ENCODE peak calls at places on chromosomes 12 and 14, in ten cellular contexts. S is pancreas, F is cardiac muscle cell, T is IMR-90, I is PC-3, O is K562, E is hepatocyte, Y is astrocyte, C is body of pancreas, H is BE2C. U is an unnamed sample. For H3K4me1 and H3K9me3, the result is how much of the 10 kb centered on the place peaks cover.

GRCh38 chr12:93776581-93777018 is 99.4 kb downstream of the CRADD start:
- DNase-seq in O (no peak), S (no peak), F (no peak), Y (peak), I (no peak), C (no peak), H (no peak), T (peak), E (no peak), U (no peak)

GRCh38 chr12:126792411-126792810 is 1474.6 kb upstream of the TMEM132C start:
- DNase-seq in E (no peak), C (no peak), T (no peak), H (no peak), I (no peak), S (no peak), O (no peak), Y (no peak), F (no peak), U (no peak)

GRCh38 chr12:47545938-47546609 is 159.8 kb downstream of the RPAP3 start:
- DNase-seq in H (no peak), F (no peak), Y (no peak), T (no peak), C (no peak), E (no peak), S (no peak), O (no peak), I (no peak), U (no peak)

GRCh38 chr14:95564060-95564459 is 29.2 kb downstream of the GLRX5 start:
- DNase-seq in F (no peak), I (no peak), S (peak), T (peak), H (no peak), E (no peak), O (no peak), Y (peak), C (peak), U (no peak)

GRCh38 chr14:75216427-75217006 is 40.1 kb upstream of the TMED10 start:
- DNase-seq in O (no peak), H (no peak), Y (no peak), I (no peak), C (no peak), T (no peak), S (no peak), F (no peak), E (no peak), U (no peak)

GRCh38 chr12:19829100-19829853 is 390.0 kb downstream of the AEBP2 start:
- DNase-seq in F (no peak), H (no peak), S (no peak), Y (no peak), E (no peak), C (no peak), T (peak), O (no peak), I (no peak), U (no peak)

GRCh38 chr14:24443053-24443683 is 592 bp upstream of the SDR39U1 start:
- DNase-seq in T (no peak), O (no peak), H (no peak), Y (no peak), F (no peak), E (no peak), I (no peak), C (no peak), S (no peak), U (no peak)

GRCh38 chr14:58865520-58866281 is 227.9 kb downstream of the DACT1 start:
- DNase-seq in C (no peak), T (peak), E (no peak), Y (peak), I (no peak), F (no peak), H (no peak), S (no peak), O (no peak), U (no peak)

GRCh38 chr12:91332305-91332704 is 149.7 kb upstream of the DCN start:
- DNase-seq in H (no peak), E (no peak), I (peak), Y (no peak), S (no peak), O (no peak), T (peak), C (no peak), F (no peak), U (no peak)

GRCh38 chr12:52155048-52155868 is 36.6 kb downstream of the KRT80 start:
- DNase-seq in C (no peak), T (no peak), F (no peak), I (peak), E (peak), O (no peak), S (no peak), Y (no peak), H (no peak), U (no peak)

GRCh38 chr14:63677891-63678379 is 36.3 kb upstream of the WDR89 start:
- DNase-seq in S (no peak), E (peak), C (no peak), O (no peak), I (peak), T (peak), H (no peak), F (no peak), Y (peak), U (no peak)

GRCh38 chr12:101653503-101653902 is 43.9 kb upstream of the CHPT1 start:
- DNase-seq in E (no peak), Y (no peak), F (no peak), I (no peak), T (no peak), C (no peak), H (no peak), O (no peak), S (no peak), U (no peak)

GRCh38 chr12:113519464-113520191 is 48.0 kb upstream of the LHX5 start:
- DNase-seq in T (no peak), Y (no peak), E (no peak), F (no peak), I (no peak), C (no peak), S (no peak), H (no peak), O (no peak), U (no peak)

GRCh38 chr12:25501565-25501964 is 51.5 kb downstream of the LMNTD1 start:
- DNase-seq in S (no peak), I (peak), Y (peak), C (no peak), O (no peak), H (no peak), F (no peak), E (no peak), T (peak), U (no peak)

GRCh38 chr12:76643438-76643837 is 83.9 kb upstream of the OSBPL8 start:
- DNase-seq in E (no peak), C (no peak), O (no peak), S (no peak), I (peak), Y (peak), H (no peak), T (peak), F (no peak), U (no peak)

GRCh38 chr12:113196996-113197395 is 11.5 kb downstream of the RITA1 start:
- DNase-seq in S (peak), F (peak), H (peak), C (peak), E (peak), I (peak), T (peak), Y (peak), O (peak), U (peak)

GRCh38 chr12:25655702-25656101 is 102.6 kb upstream of the LMNTD1 start:
- DNase-seq in H (no peak), C (no peak), E (peak), O (no peak), F (no peak), Y (no peak), T (no peak), S (no peak), I (peak), U (no peak)

GRCh38 chr14:57822081-57822480 is 43.8 kb downstream of the SLC35F4 start:
- DNase-seq in E (no peak), T (no peak), F (no peak), H (no peak), S (no peak), I (no peak), Y (no peak), C (no peak), O (no peak), U (no peak)

GRCh38 chr12:77122661-77123060 is 57.3 kb upstream of the E2F7 start:
- DNase-seq in Y (no peak), O (no peak), E (no peak), F (no peak), I (no peak), H (no peak), S (no peak), C (no peak), T (peak), U (no peak)

GRCh38 chr12:4275869-4276253 is 2.3 kb downstream of the CCND2 start:
- DNase-seq in H (no peak), S (peak), F (no peak), O (no peak), Y (no peak), I (no peak), E (no peak), C (no peak), T (no peak), U (no peak)
- H3K4me1 ChIP-seq in H (under half), S (under half), F (under half), O (under half), Y (under half), I (under half), E (half or more), C (half or more), T (under half), U (under half)

GRCh38 chr14:21612324-21612723 is 22.4 kb downstream of the OR10G2 start:
- DNase-seq in E (peak), I (no peak), S (no peak), Y (no peak), H (no peak), T (no peak), F (no peak), C (no peak), O (no peak), U (no peak)
- H3K9me3 ChIP-seq in E (under half), I (under half), S (under half), Y (under half), H (under half), T (under half), F (under half), C (under half), O (under half), U (under half)

DNA sequence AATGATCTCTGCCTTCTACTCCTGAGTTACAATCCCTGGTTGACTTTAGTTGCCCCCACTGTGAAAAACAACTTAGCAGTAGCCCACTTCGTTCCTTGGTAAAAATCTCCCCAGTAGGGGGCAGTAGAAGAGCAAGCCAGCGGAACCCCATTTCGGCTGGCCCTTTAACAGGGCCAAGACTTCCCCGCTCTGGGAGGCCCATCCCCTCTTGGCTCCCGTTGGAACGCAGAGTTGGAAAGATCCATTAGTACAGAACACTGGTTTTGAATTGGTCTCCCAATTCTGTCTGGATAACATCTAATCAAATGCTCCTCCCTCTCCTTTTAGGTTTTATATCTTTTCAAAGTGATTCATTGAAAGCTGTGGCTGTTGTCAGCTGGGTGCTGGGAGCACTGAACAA is 1133.3 kb downstream of the BCL11B start:
- DNase-seq in I (peak), F (peak), C (peak), E (peak), H (peak), Y (no peak), O (peak), S (peak), T (no peak), U (no peak)
- H3K4me1 ChIP-seq in I (under half), F (under half), C (under half), E (under half), H (under half), Y (under half), O (under half), S (under half), T (under half), U (under half)

GRCh38 chr12:130136536-130136935 is 25.7 kb upstream of the FZD10 start:
- DNase-seq in E (no peak), S (no peak), Y (no peak), C (no peak), O (no peak), I (no peak), F (no peak), H (no peak), T (no peak), U (no peak)
- H3K9me3 ChIP-seq in E (under half), S (under half), Y (under half), C (under half), O (under half), I (under half), F (under half), H (under half), T (half or more), U (under half)

DNA sequence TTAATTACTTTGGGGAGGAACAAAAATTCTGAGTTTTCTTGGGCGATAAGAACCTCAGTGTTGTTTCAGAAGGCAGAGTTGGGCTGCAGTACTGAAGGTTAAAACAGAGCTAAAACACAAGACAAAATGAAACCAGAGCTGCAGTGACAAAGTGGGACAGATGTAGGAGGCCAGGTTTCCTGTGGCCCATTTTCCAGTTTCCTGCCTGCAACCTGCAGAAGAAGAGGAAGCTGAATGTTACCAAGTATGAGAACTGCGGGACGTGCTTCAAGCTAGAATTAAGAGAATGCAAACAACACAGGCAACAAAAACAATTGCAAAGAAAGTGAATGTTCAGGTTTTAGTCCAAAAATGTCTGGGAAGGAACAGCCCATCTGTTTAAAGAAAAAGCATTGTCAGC is 17.8 kb downstream of the ELK3 start:
- DNase-seq in I (no peak), H (no peak), Y (no peak), E (no peak), O (no peak), S (no peak), F (no peak), T (no peak), C (no peak), U (no peak)
- H3K4me1 ChIP-seq in I (under half), H (under half), Y (under half), E (under half), O (under half), S (under half), F (under half), T (under half), C (under half), U (under half)

GRCh38 chr12:56866493-56866892 is 67.7 kb downstream of the SDR9C7 start:
- DNase-seq in E (no peak), S (no peak), C (no peak), Y (no peak), H (no peak), I (no peak), O (no peak), T (no peak), F (no peak), U (no peak)
- H3K9me3 ChIP-seq in E (under half), S (under half), C (under half), Y (under half), H (under half), I (under half), O (under half), T (under half), F (under half), U (under half)

GRCh38 chr12:130929363-130929762 is 24.3 kb upstream of the ADGRD1 start:
- DNase-seq in F (no peak), H (no peak), S (no peak), C (no peak), T (no peak), O (no peak), I (no peak), E (no peak), Y (no peak), U (no peak)

GRCh38 chr12:130933269-130933995 is 20.3 kb upstream of the ADGRD1 start:
- DNase-seq in T (no peak), F (no peak), E (no peak), O (no peak), H (no peak), C (no peak), I (no peak), S (no peak), Y (no peak), U (no peak)

GRCh38 chr12:130934753-130935152 is 19.0 kb upstream of the ADGRD1 start:
- DNase-seq in S (no peak), F (no peak), E (no peak), H (no peak), T (no peak), I (no peak), O (no peak), C (no peak), Y (no peak), U (no peak)

GRCh38 chr12:130936566-130936965 is 17.1 kb upstream of the ADGRD1 start:
- DNase-seq in I (no peak), F (no peak), S (no peak), O (no peak), T (no peak), C (no peak), H (no peak), E (no peak), Y (no peak), U (no peak)

GRCh38 chr12:130932061-130932650 is 21.6 kb upstream of the ADGRD1 start:
- DNase-seq in H (no peak), T (no peak), F (no peak), E (no peak), O (no peak), I (no peak), C (no peak), S (no peak), Y (no peak), U (no peak)
- H3K4me1 ChIP-seq in H (under half), T (under half), F (under half), E (under half), O (under half), I (under half), C (under half), S (under half), Y (under half), U (under half)

GRCh38 chr14:73715707-73716106 is 1.5 kb upstream of the PNMA1 start:
- DNase-seq in C (no peak), T (no peak), H (no peak), E (no peak), O (no peak), F (no peak), Y (no peak), I (no peak), S (no peak), U (no peak)

GRCh38 chr14:73714656-73715081 is 485 bp upstream of the PNMA1 start:
- DNase-seq in E (no peak), S (no peak), Y (no peak), C (no peak), I (peak), O (no peak), T (peak), F (no peak), H (no peak), U (no peak)

GRCh38 chr14:73712540-73713141 is 1.5 kb downstream of the PNMA1 start:
- DNase-seq in Y (no peak), F (peak), S (no peak), H (peak), T (peak), O (peak), I (peak), C (no peak), E (peak), U (no peak)

GRCh38 chr14:73713206-73713803 is 879 bp downstream of the PNMA1 start:
- DNase-seq in T (no peak), I (no peak), Y (no peak), S (no peak), C (no peak), H (no peak), F (peak), E (no peak), O (no peak), U (no peak)

DNA sequence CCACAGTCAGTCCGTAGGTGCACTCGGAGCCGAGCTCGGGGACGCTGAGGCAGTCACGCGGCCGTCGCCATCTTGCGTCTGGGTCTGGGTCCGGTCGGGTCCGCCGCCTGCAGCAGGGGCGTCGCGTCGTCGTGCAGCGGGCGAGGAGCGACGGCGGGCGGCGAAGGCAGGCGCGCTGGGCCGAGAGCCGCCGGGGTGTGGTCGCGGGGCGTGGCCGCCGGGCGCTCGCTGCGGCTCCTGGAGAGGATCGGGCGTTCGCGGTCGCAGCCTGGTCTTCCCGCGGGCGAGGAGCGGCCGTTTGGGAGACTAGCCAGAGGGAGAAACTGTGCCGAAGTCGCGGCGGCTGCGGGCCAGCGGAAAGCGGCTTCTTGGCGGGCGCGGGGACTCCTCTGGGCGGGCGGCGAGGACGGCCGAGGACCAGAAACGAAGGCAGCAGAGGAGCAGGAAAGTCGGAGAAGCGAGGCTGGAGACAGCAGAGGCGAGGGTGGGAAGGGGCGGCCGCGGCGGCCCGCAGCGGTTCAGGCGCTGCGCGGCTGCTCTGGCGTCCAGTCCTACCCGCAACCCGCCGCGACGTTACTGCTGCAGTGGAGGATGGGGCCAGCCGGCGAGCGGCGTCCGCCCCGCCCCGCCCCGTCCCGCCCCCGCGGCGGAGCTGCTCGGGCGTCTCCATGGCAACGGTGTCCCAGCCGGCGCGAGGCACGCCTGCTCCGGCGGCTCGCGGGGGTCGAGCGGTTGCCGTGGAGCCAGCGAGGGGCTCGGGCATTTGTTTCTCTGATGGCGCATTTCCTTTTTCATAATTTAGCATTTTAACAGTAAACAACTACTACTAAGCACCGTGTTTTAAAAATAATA is at the start of gene PNMA1:
- DNase-seq in O (peak), I (peak), E (peak), T (peak), Y (peak), C (peak), S (peak), F (peak), H (peak), U (peak)
- H3K9me3 ChIP-seq in O (under half), I (under half), E (under half), T (under half), Y (under half), C (under half), S (under half), F (under half), H (under half), U (under half)

GRCh38 chr12:57216014-57216891 is at the start of gene NXPH4:
- DNase-seq in O (peak), Y (no peak), E (peak), F (peak), H (peak), C (peak), I (peak), S (peak), T (no peak), U (peak)
- H3K4me1 ChIP-seq in O (under half), Y (under half), E (under half), F (under half), H (under half), C (under half), I (under half), S (under half), T (under half), U (under half)